ENCODE peak calls at places on chromosome 16, in seven cellular contexts. X is IMR-90; O is HuH-7; G is HT1080; N is activated naive CD8-positive, alpha-beta T cell treated with anti-CD3 and anti-CD28 coated beads, Interleukin-2, amount 50 U/mL, for 24 hours; Y is mucosa of gallbladder; E is GM23248. B is an unnamed sample.

GRCh38 chr16:31700200-31700529 is 172.5 kb downstream of the AHSP start:
- DNase-seq in N (no peak), O (peak; percentile 88), E (peak; percentile 76), G (no peak), X (no peak), Y (no peak), B (no peak)

GRCh38 chr16:53159781-53160436 is 105.1 kb downstream of the CHD9 start:
- DNase-seq in Y (no peak), O (peak; percentile 15), E (peak; percentile 69), G (peak; percentile 32), N (no peak), X (peak; percentile 62), B (peak; percentile 71)

GRCh38 chr16:12904041-12904671 is 2.8 kb downstream of the SHISA9 start:
- DNase-seq in G (no peak), O (no peak), Y (no peak), E (no peak), X (no peak), N (no peak), B (no peak)

GRCh38 chr16:86306811-86307517 is 203.4 kb upstream of the FOXF1 start:
- DNase-seq in X (peak; percentile 90), E (peak; percentile 75), Y (no peak), N (no peak), G (peak; percentile 13), O (no peak), B (no peak)

GRCh38 chr16:79272141-79272577 is 328.4 kb downstream of the MAF start:
- DNase-seq in Y (no peak), G (no peak), O (no peak), X (no peak), N (peak; percentile 72), E (no peak), B (peak; percentile 63)

GRCh38 chr16:27759301-27759871 is 209.4 kb downstream of the KATNIP start:
- DNase-seq in N (no peak), Y (no peak), O (no peak), X (peak; percentile 72), E (peak; percentile 72), G (peak; percentile 88), B (no peak)

GRCh38 chr16:84226026-84226425 is 13.8 kb downstream of the KCNG4 start:
- DNase-seq in Y (no peak), E (peak; percentile 26), X (no peak), G (no peak), O (no peak), N (no peak), B (no peak)

GRCh38 chr16:19765860-19766553 is 47.9 kb downstream of the IQCK start:
- DNase-seq in N (no peak), O (no peak), G (no peak), E (no peak), Y (peak; percentile 66), X (no peak), B (no peak)

B was measured in GM12865.